ENCODE peak calls at places on chromosome 5, in eight cellular contexts. A is dermis microvascular lymphatic vessel endothelial cell; W is NCI-H1092; H is right cardiac atrium; O is activated CD8-positive, alpha-beta memory T cell treated with anti-CD3 and anti-CD28 coated beads for 24 hours; K is 8988T; G is GM23248; E is ovary. D is an unnamed sample.

GRCh38 chr5:169788168-169788567 is 151.1 kb downstream of the DOCK2 start:
- DNase-seq in A (peak; percentile 5), W (no peak), H (no peak), O (no peak), K (peak; percentile 32), G (peak; percentile 65), E (no peak), D (no peak)

GRCh38 chr5:43485406-43485805 is 1.7 kb upstream of the TMEM267 start:
- DNase-seq in A (no peak), W (no peak), H (no peak), O (no peak), K (no peak), G (peak; percentile 27), E (no peak), D (no peak)

GRCh38 chr5:103475629-103476240 is 86.9 kb downstream of the NUDT12 start:
- DNase-seq in A (peak; percentile 51), W (peak; percentile 4), H (no peak), O (no peak), K (no peak), G (peak; percentile 69), E (no peak), D (no peak)

GRCh38 chr5:36696059-36696673 is 89.8 kb downstream of the SLC1A3 start:
- DNase-seq in A (peak; percentile 65), W (no peak), H (peak; percentile 61), O (peak; percentile 67), K (peak; percentile 67), G (peak; percentile 79), E (no peak), D (peak; percentile 67)

GRCh38 chr5:40833712-40834229 is 1.3 kb downstream of the RPL37 start:
- DNase-seq in A (no peak), W (no peak), H (no peak), O (no peak), K (no peak), G (no peak), E (no peak), D (no peak)

GRCh38 chr5:132063090-132063911 is 2.8 kb downstream of the IL3 start:
- DNase-seq in A (peak; percentile 59), W (no peak), H (peak; percentile 84), O (peak; percentile 96), K (peak; percentile 70), G (peak; percentile 76), E (peak; percentile 59), D (peak; percentile 85)

GRCh38 chr5:147442134-147442726 is 67.6 kb downstream of the DPYSL3 start:
- DNase-seq in A (peak; percentile 42), W (no peak), H (no peak), O (no peak), K (no peak), G (no peak), E (no peak), D (no peak)

GRCh38 chr5:145562931-145563330 is 272.2 kb downstream of the PRELID2 start:
- DNase-seq in A (peak; percentile 6), W (no peak), H (no peak), O (no peak), K (no peak), G (no peak), E (no peak), D (no peak)

GRCh38 chr5:57304931-57305330 is 131.1 kb downstream of the GPBP1 start:
- DNase-seq in A (no peak), W (no peak), H (no peak), O (no peak), K (no peak), G (no peak), E (no peak), D (no peak)

GRCh38 chr5:94746731-94747124 is 128.3 kb downstream of the SLF1 start:
- DNase-seq in A (peak; percentile 32), W (no peak), H (no peak), O (no peak), K (no peak), G (no peak), E (no peak), D (no peak)

GRCh38 chr5:7628248-7628647 is 222.7 kb downstream of the CFAP90 start:
- DNase-seq in A (no peak), W (no peak), H (no peak), O (no peak), K (no peak), G (no peak), E (no peak), D (no peak)

GRCh38 chr5:39146831-39147540 is 72.4 kb downstream of the FYB1 start:
- DNase-seq in A (no peak), W (no peak), H (no peak), O (no peak), K (no peak), G (no peak), E (no peak), D (no peak)

GRCh38 chr5:15627647-15628046 is 127.7 kb downstream of the FBXL7 start:
- DNase-seq in A (no peak), W (no peak), H (no peak), O (no peak), K (no peak), G (no peak), E (no peak), D (no peak)

GRCh38 chr5:128213340-128213739 is 129.8 kb downstream of the SLC12A2 start:
- DNase-seq in A (peak; percentile 69), W (peak; percentile 7), H (no peak), O (no peak), K (no peak), G (peak; percentile 80), E (no peak), D (peak; percentile 56)

GRCh38 chr5:133381571-133382365 is 230.6 kb downstream of the FSTL4 start:
- DNase-seq in A (peak; percentile 52), W (no peak), H (no peak), O (peak; percentile 35), K (no peak), G (no peak), E (no peak), D (no peak)

GRCh38 chr5:116075117-116075910 is 9.5 kb upstream of the COMMD10 start:
- DNase-seq in A (no peak), W (no peak), H (no peak), O (no peak), K (no peak), G (no peak), E (no peak), D (no peak)

GRCh38 chr5:65213921-65214525 is 267.7 kb downstream of the ADAMTS6 start:
- DNase-seq in A (peak; percentile 45), W (no peak), H (no peak), O (no peak), K (no peak), G (peak; percentile 38), E (no peak), D (peak; percentile 30)

GRCh38 chr5:78611161-78611605 is 37.4 kb downstream of the LHFPL2 start:
- DNase-seq in A (no peak), W (no peak), H (no peak), O (peak; percentile 24), K (no peak), G (peak; percentile 42), E (no peak), D (no peak)

GRCh38 chr5:19874811-19875210 is 113.2 kb downstream of the CDH18 start:
- DNase-seq in A (no peak), W (no peak), H (no peak), O (no peak), K (no peak), G (no peak), E (no peak), D (peak; percentile 51)

GRCh38 chr5:36073595-36074216 is 7.0 kb upstream of the UGT3A2 start:
- DNase-seq in A (peak; percentile 11), W (no peak), H (no peak), O (no peak), K (no peak), G (peak; percentile 24), E (no peak), D (peak; percentile 52)

GRCh38 chr5:60636001-60636400 is 64.0 kb downstream of the DEPDC1B start:
- DNase-seq in A (no peak), W (no peak), H (no peak), O (no peak), K (no peak), G (peak; percentile 12), E (no peak), D (no peak)